ENCODE peak calls at places on chromosomes 5 and 9, in seven cellular contexts. One of them, this sample, is unnamed.

GRCh38 chr5:61397937-61398336 is 65.9 kb downstream of the ZSWIM6 start:
- DNase-seq in cardiac fibroblast: no peak
- DNase-seq in DMS153: no peak
- DNase-seq in lower leg skin: no peak
- DNase-seq in tibial artery: no peak
- DNase-seq in M059J: no peak
- DNase-seq in fibroblast of pulmonary artery: no peak
- DNase-seq in this sample: no peak

GRCh38 chr5:178192787-178193186 is 5.6 kb upstream of the GMCL2 start:
- DNase-seq in fibroblast of pulmonary artery: no peak
- DNase-seq in lower leg skin: no peak
- DNase-seq in DMS153: no peak
- DNase-seq in cardiac fibroblast: no peak
- DNase-seq in M059J: no peak
- DNase-seq in tibial artery: no peak
- DNase-seq in this sample: no peak

GRCh38 chr9:109956811-109957440 is 176.9 kb downstream of the PALM2AKAP2 start:
- DNase-seq in M059J: no peak
- DNase-seq in tibial artery: no peak
- DNase-seq in fibroblast of pulmonary artery: no peak
- DNase-seq in cardiac fibroblast: no peak
- DNase-seq in lower leg skin: no peak
- DNase-seq in DMS153: no peak
- DNase-seq in this sample: no peak

GRCh38 chr5:138874771-138875628 is at the start of gene LRRTM2:
- DNase-seq in cardiac fibroblast: peak; percentile 54
- DNase-seq in fibroblast of pulmonary artery: peak; percentile 66
- DNase-seq in lower leg skin: no peak
- DNase-seq in tibial artery: no peak
- DNase-seq in M059J: no peak
- DNase-seq in DMS153: no peak
- DNase-seq in this sample: no peak

GRCh38 chr5:72353046-72353445 is 32.9 kb downstream of the PTCD2 start:
- DNase-seq in M059J: peak; percentile 21
- DNase-seq in DMS153: no peak
- DNase-seq in tibial artery: no peak
- DNase-seq in lower leg skin: no peak
- DNase-seq in fibroblast of pulmonary artery: peak; percentile 42
- DNase-seq in cardiac fibroblast: peak; percentile 68
- DNase-seq in this sample: no peak

GRCh38 chr9:108761530-108762347 is 94.0 kb downstream of the ACTL7B start:
- DNase-seq in cardiac fibroblast: peak; percentile 68
- DNase-seq in fibroblast of pulmonary artery: peak; percentile 69
- DNase-seq in DMS153: peak; percentile 43
- DNase-seq in tibial artery: peak; percentile 64
- DNase-seq in lower leg skin: peak; percentile 69
- DNase-seq in M059J: peak; percentile 55
- DNase-seq in this sample: no peak

GRCh38 chr9:134928796-134929559 is 11.3 kb upstream of the FCN1 start:
- DNase-seq in DMS153: no peak
- DNase-seq in fibroblast of pulmonary artery: no peak
- DNase-seq in tibial artery: peak; percentile 71
- DNase-seq in lower leg skin: peak; percentile 49
- DNase-seq in cardiac fibroblast: no peak
- DNase-seq in M059J: no peak
- DNase-seq in this sample: no peak

GRCh38 chr9:88534456-88535225 is at the start of gene NXNL2:
- DNase-seq in cardiac fibroblast: peak; percentile 88
- DNase-seq in fibroblast of pulmonary artery: peak; percentile 83
- DNase-seq in lower leg skin: peak; percentile 43
- DNase-seq in DMS153: no peak
- DNase-seq in M059J: no peak
- DNase-seq in tibial artery: peak; percentile 77
- DNase-seq in this sample: no peak

GRCh38 chr5:89309268-89309667 is 426.3 kb upstream of the MEF2C start:
- DNase-seq in fibroblast of pulmonary artery: no peak
- DNase-seq in tibial artery: no peak
- DNase-seq in cardiac fibroblast: no peak
- DNase-seq in M059J: peak; percentile 21
- DNase-seq in lower leg skin: no peak
- DNase-seq in DMS153: no peak
- DNase-seq in this sample: no peak

GRCh38 chr9:98807811-98808195 is 333 bp downstream of the GALNT12 start:
- DNase-seq in cardiac fibroblast: no peak
- DNase-seq in tibial artery: no peak
- DNase-seq in M059J: no peak
- DNase-seq in fibroblast of pulmonary artery: no peak
- DNase-seq in lower leg skin: no peak
- DNase-seq in DMS153: no peak
- DNase-seq in this sample: no peak

GRCh38 chr5:171630670-171631065 is 154.9 kb upstream of the SMIM23 start:
- DNase-seq in cardiac fibroblast: no peak
- DNase-seq in fibroblast of pulmonary artery: no peak
- DNase-seq in tibial artery: no peak
- DNase-seq in DMS153: no peak
- DNase-seq in lower leg skin: no peak
- DNase-seq in M059J: no peak
- DNase-seq in this sample: no peak

GRCh38 chr5:141172381-141173204 is at the start of gene PCDHB7:
- DNase-seq in DMS153: no peak
- DNase-seq in tibial artery: no peak
- DNase-seq in fibroblast of pulmonary artery: peak; percentile 12
- DNase-seq in lower leg skin: no peak
- DNase-seq in cardiac fibroblast: peak; percentile 16
- DNase-seq in M059J: peak; percentile 68
- DNase-seq in this sample: no peak

GRCh38 chr9:98506422-98507054 is 202.2 kb downstream of the GABBR2 start:
- DNase-seq in tibial artery: no peak
- DNase-seq in DMS153: no peak
- DNase-seq in M059J: no peak
- DNase-seq in cardiac fibroblast: no peak
- DNase-seq in lower leg skin: no peak
- DNase-seq in fibroblast of pulmonary artery: no peak
- DNase-seq in this sample: no peak